ENCODE peak calls at places on chromosomes 6 and 20, in four cellular contexts. R is AG09309, K is mesothelial cell of epicardium, L is right atrium auricular region. W is an unnamed sample.

GRCh38 chr6:11586117-11586516 is 48.6 kb downstream of the TMEM170B start:
- DNase-seq in R (no peak), K (no peak), L (no peak), W (no peak)

GRCh38 chr6:132401120-132401940 is at the start of gene MOXD1:
- DNase-seq in R (no peak), K (peak; percentile 76), L (no peak), W (no peak)

GRCh38 chr6:134948142-134948541 is 1.8 kb downstream of the ALDH8A1 start:
- DNase-seq in R (no peak), K (no peak), L (no peak), W (no peak)

GRCh38 chr6:129059650-129060049 is 176.7 kb downstream of the LAMA2 start:
- DNase-seq in R (no peak), K (no peak), L (no peak), W (no peak)

GRCh38 chr6:148973809-148974208 is 227.0 kb downstream of the UST start:
- DNase-seq in R (no peak), K (no peak), L (no peak), W (no peak)

GRCh38 chr6:151209071-151209831 is 30.5 kb upstream of the AKAP12 start:
- DNase-seq in R (no peak), K (no peak), L (no peak), W (no peak)

GRCh38 chr6:87105823-87106222 is 10.9 kb upstream of the CGA start:
- DNase-seq in R (no peak), K (no peak), L (no peak), W (no peak)

GRCh38 chr20:44621325-44621724 is 30.2 kb downstream of the ADA start:
- DNase-seq in R (no peak), K (no peak), L (no peak), W (no peak)

GRCh38 chr20:19858972-19859371 is 100.9 kb downstream of the RIN2 start:
- DNase-seq in R (peak; percentile 48), K (no peak), L (no peak), W (no peak)

GRCh38 chr6:53300656-53301551 is 47.8 kb downstream of the ELOVL5 start:
- DNase-seq in R (no peak), K (no peak), L (no peak), W (no peak)

GRCh38 chr6:137417411-137417810 is 76.8 kb downstream of the OLIG3 start:
- DNase-seq in R (peak; percentile 14), K (no peak), L (no peak), W (no peak)

GRCh38 chr6:453152-453551 is 61.6 kb downstream of the IRF4 start:
- DNase-seq in R (no peak), K (no peak), L (peak; percentile 65), W (no peak)

GRCh38 chr20:40849456-40849855 is 160.4 kb upstream of the MAFB start:
- DNase-seq in R (no peak), K (no peak), L (no peak), W (no peak)

GRCh38 chr20:2984028-2984501 is 59.4 kb upstream of the GNRH2 start:
- DNase-seq in R (no peak), K (no peak), L (no peak), W (no peak)

GRCh38 chr6:105072799-105073199 is 107.0 kb downstream of the POPDC3 start:
- DNase-seq in R (no peak), K (no peak), L (no peak), W (no peak)

GRCh38 chr20:58545565-58546195 is 30.5 kb upstream of the APCDD1L start:
- DNase-seq in R (no peak), K (no peak), L (peak; percentile 34), W (no peak)

GRCh38 chr6:127641905-127642304 is 64.9 kb downstream of the C6orf58 start:
- DNase-seq in R (peak; percentile 7), K (no peak), L (no peak), W (no peak)

GRCh38 chr6:1625926-1626413 is 16.3 kb downstream of the FOXC1 start:
- DNase-seq in R (no peak), K (no peak), L (no peak), W (no peak)

GRCh38 chr20:49858076-49858565 is 45.5 kb downstream of the SLC9A8 start:
- DNase-seq in R (no peak), K (no peak), L (no peak), W (no peak)

GRCh38 chr20:4972506-4973251 is 28.6 kb downstream of the SLC23A2 start:
- DNase-seq in R (no peak), K (no peak), L (no peak), W (no peak)

GRCh38 chr6:14763616-14764015 is 482.3 kb upstream of the JARID2 start:
- DNase-seq in R (no peak), K (no peak), L (no peak), W (no peak)

GRCh38 chr6:22026160-22026678 is 270.6 kb downstream of the PRL start:
- DNase-seq in R (no peak), K (no peak), L (no peak), W (no peak)

GRCh38 chr6:75065524-75065923 is 140.3 kb downstream of the COL12A1 start:
- DNase-seq in R (peak; percentile 48), K (no peak), L (no peak), W (no peak)

GRCh38 chr6:78243519-78243918 is 590.7 kb downstream of the MEI4 start:
- DNase-seq in R (no peak), K (no peak), L (no peak), W (no peak)

GRCh38 chr20:21391495-21392298 is 5.6 kb downstream of the NKX2-4 start:
- DNase-seq in R (no peak), K (peak; percentile 55), L (no peak), W (no peak)

GRCh38 chr6:150691463-150691862 is 91.8 kb downstream of the PLEKHG1 start:
- DNase-seq in R (no peak), K (no peak), L (no peak), W (no peak)

GRCh38 chr6:159968295-159969203 is at the start of gene IGF2R:
- DNase-seq in R (no peak), K (peak; percentile 89), L (peak; percentile 93), W (peak; percentile 89)

GRCh38 chr6:109506314-109506713 is 23.3 kb upstream of the ZBTB24 start:
- DNase-seq in R (no peak), K (no peak), L (no peak), W (no peak)

GRCh38 chr20:17044920-17045319 is 181.9 kb upstream of the PCSK2 start:
- DNase-seq in R (no peak), K (no peak), L (no peak), W (no peak)

GRCh38 chr6:37319156-37319555 is 34.6 kb upstream of the RNF8 start:
- DNase-seq in R (no peak), K (no peak), L (no peak), W (no peak)

GRCh38 chr20:49432562-49432961 is 49.9 kb downstream of the KCNB1 start:
- DNase-seq in R (no peak), K (no peak), L (no peak), W (no peak)

GRCh38 chr6:6734463-6735455 is 146.2 kb downstream of the LY86 start:
- DNase-seq in R (no peak), K (no peak), L (no peak), W (no peak)

GRCh38 chr6:38420207-38420606 is 219.5 kb downstream of the BTBD9 start:
- DNase-seq in R (peak; percentile 33), K (no peak), L (no peak), W (no peak)

DNA sequence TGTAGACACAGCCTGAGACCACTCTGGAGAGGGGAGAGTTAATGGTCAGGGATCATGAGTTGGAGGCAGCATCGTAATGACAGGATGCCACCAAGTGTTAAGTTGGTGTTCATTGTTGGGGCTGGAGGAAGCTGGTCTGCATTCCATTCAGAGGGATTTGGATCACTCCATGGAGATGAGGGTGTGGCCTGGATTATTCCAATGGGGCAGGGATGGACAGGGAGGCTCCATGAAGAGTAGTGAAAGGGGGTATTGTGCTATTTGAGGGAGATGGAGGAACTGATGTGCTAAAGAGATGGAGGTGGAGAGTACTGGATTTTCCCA is 1.1 kb downstream of the SAPCD1 start:
- DNase-seq in R (no peak), K (no peak), L (no peak), W (no peak)
- TF ChIP-seq CTCF in R (no peak), K (no peak), L (no peak), W (no peak)

DNA sequence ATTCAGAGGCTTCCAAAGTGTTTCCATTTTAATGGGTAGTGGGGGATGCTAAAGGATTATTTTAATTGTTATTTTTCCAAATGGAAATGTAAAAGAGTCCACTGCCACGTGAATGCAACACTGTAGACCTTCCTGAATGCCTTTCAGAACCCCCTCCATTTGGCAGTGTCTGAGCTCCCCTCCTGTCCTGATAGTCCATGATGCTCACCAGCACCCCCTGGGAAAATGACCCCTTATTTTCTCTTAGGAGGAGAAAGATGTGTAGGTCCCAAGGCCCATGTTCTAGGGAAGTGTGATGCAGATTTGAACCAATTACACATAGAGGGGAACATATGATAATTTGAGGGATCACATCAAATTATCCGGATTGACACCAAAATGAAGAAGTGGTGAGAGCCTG is 46.8 kb upstream of the SH3BGRL2 start:
- DNase-seq in R (no peak), K (no peak), L (no peak), W (no peak)
- TF ChIP-seq CTCF in R (no peak), K (no peak), L (no peak), W (no peak)

GRCh38 chr6:19472850-19473249 is 364.3 kb upstream of the ID4 start:
- DNase-seq in R (no peak), K (no peak), L (no peak), W (no peak)
- TF ChIP-seq CTCF in R (peak; percentile 37), K (no peak), L (no peak), W (no peak)

DNA sequence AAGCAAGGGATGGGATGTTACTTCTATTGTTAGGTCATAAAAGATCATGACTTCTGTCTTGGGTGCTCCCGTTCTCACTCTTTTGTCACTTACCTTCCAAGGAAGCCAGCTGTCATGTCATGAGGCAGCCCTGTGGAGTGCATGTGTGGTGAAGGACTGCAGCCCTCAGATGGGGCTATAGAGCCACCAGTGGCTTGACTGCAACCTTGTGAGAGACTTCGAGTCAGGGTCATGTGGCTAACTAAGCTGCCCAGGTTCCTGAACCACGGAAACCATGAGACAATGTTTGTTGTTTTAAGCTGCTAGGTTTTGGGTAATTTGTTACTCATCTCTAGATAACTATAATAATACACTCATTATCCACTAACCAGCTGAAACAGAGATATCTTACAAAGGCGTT is 477.1 kb downstream of the BTBD3 start:
- DNase-seq in R (no peak), K (no peak), L (no peak), W (no peak)
- TF ChIP-seq CTCF in R (no peak), K (no peak), L (no peak), W (no peak)

GRCh38 chr6:26103770-26104456 is 16.7 kb downstream of the HFE start:
- DNase-seq in R (peak; percentile 87), K (peak; percentile 79), L (peak; percentile 93), W (peak; percentile 89)
- TF ChIP-seq CTCF in R (peak; percentile 50), K (peak; percentile 54), L (no peak), W (peak; percentile 67)

DNA sequence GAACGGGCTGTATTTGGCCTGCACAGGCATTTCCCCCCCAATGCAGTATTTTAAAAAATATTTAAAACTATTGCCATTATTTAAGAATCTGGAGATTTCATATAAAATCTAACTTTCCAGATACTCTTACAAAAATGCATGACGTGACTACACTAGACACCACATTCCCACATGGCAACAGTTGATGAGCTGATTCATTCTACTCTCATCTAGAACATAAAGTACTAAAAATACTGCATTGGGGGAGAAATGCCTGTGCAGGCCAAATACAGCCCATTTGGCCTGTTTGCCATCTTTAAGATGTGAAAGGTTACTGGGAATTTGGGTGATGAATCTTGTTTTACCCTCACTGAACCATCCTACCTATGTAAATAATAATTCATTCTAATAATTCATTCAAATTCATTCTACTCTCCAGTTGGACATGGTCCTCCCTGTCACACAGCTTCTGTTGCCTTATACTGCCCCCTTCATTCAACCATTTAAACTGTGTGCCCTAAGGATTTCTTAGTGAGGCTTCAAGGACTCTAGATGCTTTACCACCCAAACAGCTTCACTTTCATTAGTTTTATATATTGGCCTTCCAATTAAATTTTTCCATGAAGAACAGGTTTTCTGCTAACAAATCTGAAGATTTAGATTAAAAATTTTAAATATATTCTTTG is 6.9 kb upstream of the ZSCAN16 start:
- DNase-seq in R (no peak), K (no peak), L (no peak), W (no peak)
- TF ChIP-seq CTCF in R (no peak), K (no peak), L (no peak), W (no peak)